ENCODE peak calls at places on chromosomes 12 and 14, in four cellular contexts. S is T-helper 1 cell; C is activated T-cell treated with anti-CD3 and anti-CD28 coated beads, Interleukin-2, amount 50 U/mL, for 24 hours; L is AG04450. Y is an unnamed sample.

GRCh38 chr12:115941362-115941761 is 336.1 kb downstream of the MED13L start:
- DNase-seq in S (no peak), C (no peak), L (no peak), Y (no peak)

GRCh38 chr14:56057071-56057865 is 60.9 kb upstream of the PELI2 start:
- DNase-seq in S (no peak), C (no peak), L (no peak), Y (peak; percentile 77)

GRCh38 chr12:113152835-113153814 is 3.6 kb downstream of the CFAP73 start:
- DNase-seq in S (peak; percentile 70), C (peak; percentile 78), L (no peak), Y (peak; percentile 75)

GRCh38 chr12:48159976-48160525 is 2.7 kb upstream of the ASB8 start:
- DNase-seq in S (no peak), C (no peak), L (no peak), Y (no peak)

GRCh38 chr12:11431486-11431885 is 36.1 kb upstream of the PRB2 start:
- DNase-seq in S (no peak), C (no peak), L (no peak), Y (no peak)

GRCh38 chr12:104951759-104952509 is 6.2 kb downstream of the SLC41A2 start:
- DNase-seq in S (no peak), C (no peak), L (no peak), Y (no peak)

GRCh38 chr14:103099733-103100280 is 5.3 kb downstream of the EXOC3L4 start:
- DNase-seq in S (no peak), C (no peak), L (no peak), Y (no peak)

GRCh38 chr14:50944647-50945413 is 547 bp upstream of the PYGL start:
- DNase-seq in S (no peak), C (no peak), L (no peak), Y (peak; percentile 41)

GRCh38 chr14:34147461-34147860 is 196.6 kb upstream of the EGLN3 start:
- DNase-seq in S (no peak), C (no peak), L (no peak), Y (no peak)

GRCh38 chr12:113684908-113685512 is 213.3 kb upstream of the LHX5 start:
- DNase-seq in S (no peak), C (no peak), L (no peak), Y (peak; percentile 32)

GRCh38 chr14:32813401-32813800 is 125.3 kb upstream of the NPAS3 start:
- DNase-seq in S (no peak), C (no peak), L (no peak), Y (no peak)

GRCh38 chr12:117033382-117034045 is 65.7 kb downstream of the TESC start:
- DNase-seq in S (no peak), C (no peak), L (no peak), Y (no peak)

GRCh38 chr14:77024171-77024627 is 4.3 kb downstream of the IRF2BPL start:
- DNase-seq in S (peak; percentile 91), C (peak; percentile 77), L (no peak), Y (peak; percentile 73)

GRCh38 chr12:123808167-123808566 is 46.1 kb downstream of the DNAH10 start:
- DNase-seq in S (no peak), C (no peak), L (no peak), Y (no peak)

GRCh38 chr12:93198086-93198485 is 179.6 kb upstream of the NUDT4 start:
- DNase-seq in S (no peak), C (no peak), L (no peak), Y (no peak)

GRCh38 chr14:95322646-95323045 is 2.9 kb upstream of the CLMN start:
- DNase-seq in S (no peak), C (no peak), L (no peak), Y (no peak)

GRCh38 chr14:103723176-103724081 is 7.8 kb downstream of the ZFYVE21 start:
- DNase-seq in S (no peak), C (no peak), L (no peak), Y (no peak)

GRCh38 chr14:40983604-40984003 is 623.1 kb upstream of the LRFN5 start:
- DNase-seq in S (no peak), C (no peak), L (no peak), Y (no peak)

GRCh38 chr14:77458249-77458950 is 507 bp downstream of the AHSA1 start:
- DNase-seq in S (peak; percentile 44), C (peak; percentile 61), L (no peak), Y (peak; percentile 16)

GRCh38 chr14:31829256-31829923 is 247.7 kb upstream of the ARHGAP5 start:
- DNase-seq in S (no peak), C (no peak), L (peak; percentile 76), Y (no peak)

GRCh38 chr14:69543341-69544249 is 31.1 kb downstream of the CCDC177 start:
- DNase-seq in S (peak; percentile 86), C (peak; percentile 34), L (peak; percentile 69), Y (peak; percentile 27)

GRCh38 chr12:55877824-55878223 is 35.1 kb upstream of the MMP19 start:
- DNase-seq in S (no peak), C (no peak), L (no peak), Y (no peak)

GRCh38 chr12:53973093-53974042 is at the start of gene HOXC11:
- DNase-seq in S (no peak), C (no peak), L (no peak), Y (no peak)

GRCh38 chr14:99412122-99413061 is 68.3 kb downstream of the SETD3 start:
- DNase-seq in S (no peak), C (peak; percentile 38), L (no peak), Y (no peak)

GRCh38 chr14:22314183-22314820 is 274.7 kb downstream of the DAD1 start:
- DNase-seq in S (peak; percentile 9), C (no peak), L (no peak), Y (peak; percentile 85)

GRCh38 chr12:75488553-75488952 is 8.0 kb downstream of the GLIPR1 start:
- DNase-seq in S (no peak), C (no peak), L (no peak), Y (no peak)